ENCODE peak calls at places on chromosomes 7 and 10, in eight cellular contexts. R is OCI-LY7, H is neural progenitor cell, X is SK-N-SH, M is MM.1S, U is PC-3, W is HCT116, I is hepatocyte. G is an unnamed sample.
A peak's percentile ranks its signal among the peaks of the same experiment; 100 is the strongest.

GRCh38 chr10:3935141-3935540 is 150.1 kb upstream of the KLF6 start:
- DNase-seq in R (no peak), H (no peak), X (no peak), M (peak; percentile 67), U (no peak), W (no peak), I (peak; percentile 14), G (no peak)

GRCh38 chr10:844552-844951 is 87.0 kb downstream of the LARP4B start:
- DNase-seq in R (no peak), H (no peak), X (no peak), M (no peak), U (no peak), W (no peak), I (no peak), G (no peak)

GRCh38 chr7:95317966-95318365 is 6.4 kb downstream of the PON1 start:
- DNase-seq in R (no peak), H (no peak), X (no peak), M (no peak), U (no peak), W (no peak), I (no peak), G (no peak)

GRCh38 chr7:153087498-153087897 is 327.9 kb downstream of the ACTR3B start:
- DNase-seq in R (no peak), H (no peak), X (peak; percentile 14), M (no peak), U (peak; percentile 26), W (no peak), I (no peak), G (no peak)

GRCh38 chr10:12707461-12708185 is 293.9 kb downstream of the CCDC3 start:
- DNase-seq in R (peak; percentile 22), H (peak; percentile 49), X (peak; percentile 53), M (peak; percentile 27), U (peak; percentile 79), W (peak; percentile 71), I (peak; percentile 73), G (peak; percentile 70)

GRCh38 chr7:31443457-31443856 is 70.4 kb upstream of the ITPRID1 start:
- DNase-seq in R (peak; percentile 63), H (peak; percentile 80), X (peak; percentile 45), M (peak; percentile 63), U (peak; percentile 79), W (peak; percentile 32), I (peak; percentile 73), G (peak; percentile 90)

GRCh38 chr7:131745645-131746248 is 189.3 kb upstream of the PODXL start:
- DNase-seq in R (no peak), H (peak; percentile 79), X (no peak), M (peak; percentile 44), U (peak; percentile 55), W (no peak), I (peak; percentile 77), G (peak; percentile 87)

GRCh38 chr10:85105614-85106013 is 777.2 kb downstream of the CCSER2 start:
- DNase-seq in R (no peak), H (peak; percentile 26), X (peak; percentile 23), M (no peak), U (no peak), W (peak; percentile 6), I (peak; percentile 23), G (peak; percentile 41)

GRCh38 chr7:34091330-34091917 is 186.1 kb downstream of the BMPER start:
- DNase-seq in R (peak; percentile 11), H (peak; percentile 63), X (peak; percentile 33), M (peak; percentile 59), U (peak; percentile 63), W (peak; percentile 43), I (peak; percentile 49), G (peak; percentile 78)

GRCh38 chr7:138091073-138091472 is 14.8 kb downstream of the AKR1D1 start:
- DNase-seq in R (no peak), H (no peak), X (no peak), M (peak; percentile 23), U (no peak), W (no peak), I (no peak), G (no peak)

GRCh38 chr10:33248638-33249037 is 85.8 kb downstream of the NRP1 start:
- DNase-seq in R (peak; percentile 3), H (no peak), X (no peak), M (peak; percentile 79), U (peak; percentile 100), W (no peak), I (no peak), G (no peak)

GRCh38 chr7:7104314-7104698 is 78.0 kb upstream of the C1GALT1 start:
- DNase-seq in R (no peak), H (no peak), X (no peak), M (no peak), U (no peak), W (no peak), I (no peak), G (no peak)

GRCh38 chr7:17500718-17501117 is 202.3 kb downstream of the AHR start:
- DNase-seq in R (no peak), H (no peak), X (no peak), M (no peak), U (no peak), W (no peak), I (no peak), G (no peak)

GRCh38 chr7:90222811-90223725 is 11.5 kb downstream of the STEAP2 start:
- DNase-seq in R (no peak), H (peak; percentile 8), X (no peak), M (no peak), U (peak; percentile 40), W (no peak), I (no peak), G (no peak)

GRCh38 chr10:32577448-32577847 is 131.5 kb downstream of the CCDC7 start:
- DNase-seq in R (no peak), H (no peak), X (no peak), M (no peak), U (peak; percentile 40), W (no peak), I (no peak), G (no peak)

GRCh38 chr7:139673230-139673629 is 104.6 kb downstream of the HIPK2 start:
- DNase-seq in R (no peak), H (no peak), X (peak; percentile 61), M (no peak), U (peak; percentile 23), W (no peak), I (no peak), G (peak; percentile 79)

GRCh38 chr10:126734957-126735356 is 64.5 kb upstream of the C10orf90 start:
- DNase-seq in R (no peak), H (no peak), X (no peak), M (no peak), U (no peak), W (no peak), I (no peak), G (no peak)

GRCh38 chr7:47288060-47288459 is 293.9 kb downstream of the TNS3 start:
- DNase-seq in R (no peak), H (no peak), X (no peak), M (no peak), U (no peak), W (no peak), I (no peak), G (no peak)

GRCh38 chr10:61819208-61819607 is 82.3 kb upstream of the ARID5B start:
- DNase-seq in R (no peak), H (no peak), X (no peak), M (no peak), U (peak; percentile 59), W (no peak), I (no peak), G (no peak)
- TF ChIP-seq CTCF in R (peak; percentile 47), H (no peak), X (no peak), M (no peak), U (peak; percentile 74), W (peak; percentile 35), I (no peak), G (peak; percentile 42)

GRCh38 chr10:101046332-101047238 is 15.2 kb upstream of the KAZALD1 start:
- DNase-seq in R (no peak), H (peak; percentile 45), X (no peak), M (no peak), U (no peak), W (no peak), I (no peak), G (peak; percentile 75)
- TF ChIP-seq EZH2phosphoT487 in R (no peak), H (peak; percentile 72), X (no peak), M (no peak), U (no peak), W (no peak), I (no peak), G (no peak)

DNA sequence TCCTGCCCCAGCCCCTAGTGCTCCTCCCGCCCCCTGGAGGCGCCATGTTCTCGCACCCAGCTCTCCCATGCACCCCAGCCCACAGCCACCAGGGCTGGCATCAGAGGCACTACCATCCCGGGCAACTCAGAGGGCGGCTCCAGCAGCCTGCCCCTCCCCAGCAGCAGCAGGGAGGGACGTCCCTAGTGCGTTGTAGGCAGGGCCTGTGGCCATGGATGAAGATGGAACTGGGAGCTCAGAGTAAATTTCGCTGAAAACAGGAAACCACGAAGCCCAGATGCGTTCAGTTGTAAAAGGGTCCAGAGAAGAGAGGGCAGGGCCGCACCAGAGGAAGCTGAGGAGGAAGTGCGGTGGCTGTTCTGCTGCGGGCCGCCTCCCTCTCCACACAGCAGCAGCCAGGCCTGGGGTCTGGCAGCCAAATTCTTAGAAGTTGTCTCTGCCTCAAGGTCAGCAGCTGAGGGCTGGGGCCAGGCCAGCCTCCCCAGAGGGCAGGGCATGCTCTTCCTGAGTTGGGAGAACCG is 24.6 kb downstream of the VSIR start:
- DNase-seq in R (peak; percentile 85), H (no peak), X (peak; percentile 55), M (peak; percentile 89), U (no peak), W (no peak), I (no peak), G (no peak)
- H3K4me2 ChIP-seq in R (peak overlapping the region; percentile 73), H (no peak overlapping the region), X (no peak overlapping the region), M (peak overlapping the region; percentile 59), U (no peak overlapping the region), W (no peak overlapping the region), I (no peak overlapping the region), G (no peak overlapping the region)

DNA sequence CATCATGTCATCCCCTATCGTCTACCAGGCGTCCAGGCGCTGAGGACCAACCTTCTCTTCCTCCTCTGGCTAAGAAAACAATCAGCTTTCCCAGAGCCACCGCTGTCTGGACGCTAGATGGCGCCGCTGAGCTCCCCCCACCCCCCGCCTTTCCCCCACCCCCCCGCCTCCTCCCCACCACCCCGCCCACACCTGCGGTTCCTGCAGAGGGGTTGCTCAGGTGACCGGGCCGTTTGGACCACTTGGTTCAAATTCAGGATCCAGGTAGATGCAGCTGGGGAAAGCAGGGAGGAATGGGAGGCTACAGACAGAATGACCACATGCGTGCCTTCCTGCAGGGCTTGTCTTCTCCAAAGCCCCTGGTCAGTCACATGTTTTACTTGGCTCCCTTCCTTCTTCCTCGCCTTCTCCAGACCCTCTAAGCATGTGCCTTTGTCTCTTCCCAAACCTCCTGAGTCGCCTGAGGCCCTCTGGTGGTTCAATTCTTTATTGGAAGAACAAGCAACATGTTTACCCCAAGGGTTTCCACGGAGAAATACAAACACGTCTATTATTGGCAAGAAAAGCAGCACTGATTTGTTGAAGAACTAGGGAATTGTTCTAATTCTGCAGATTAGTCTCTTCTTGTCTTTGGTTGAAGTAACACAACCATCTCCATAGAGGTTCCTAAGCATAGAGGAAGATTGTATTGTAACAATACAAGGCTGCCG is 24.7 kb downstream of the AOC1 start:
- DNase-seq in R (peak; percentile 62), H (peak; percentile 90), X (peak; percentile 91), M (peak; percentile 32), U (peak; percentile 72), W (peak; percentile 87), I (peak; percentile 89), G (peak; percentile 95)
- TF ChIP-seq CTCF in R (peak; percentile 69), H (peak; percentile 61), X (peak; percentile 58), M (peak; percentile 28), U (peak; percentile 72), W (peak; percentile 77), I (peak; percentile 56), G (peak; percentile 73)

GRCh38 chr7:105837765-105838241 is 38.6 kb downstream of the ATXN7L1 start:
- DNase-seq in R (no peak), H (peak; percentile 32), X (no peak), M (no peak), U (no peak), W (no peak), I (no peak), G (peak; percentile 69)
- TF ChIP-seq EZH2phosphoT487 in R (no peak), H (no peak), X (no peak), M (no peak), U (no peak), W (no peak), I (no peak), G (no peak)